ENCODE peak calls at places on chromosomes 5 and 9, in eight cellular contexts. T is fibroblast of mammary gland; V is IMR-90; E is AG10803; D is HepG2; H is effector memory CD4-positive, alpha-beta T cell; P is upper lobe of right lung; R is BE2C. Y is an unnamed sample.

GRCh38 chr5:170791325-170791954 is 7.9 kb downstream of the GABRP start:
- DNase-seq in T (peak), V (peak), E (peak), D (peak), H (no peak), P (no peak), R (peak), Y (peak)

GRCh38 chr9:118529210-118529609 is 825.0 kb downstream of the TLR4 start:
- DNase-seq in T (peak), V (no peak), E (peak), D (no peak), H (no peak), P (no peak), R (no peak), Y (no peak)

GRCh38 chr9:114446036-114446435 is 58.3 kb upstream of the AKNA start:
- DNase-seq in T (peak), V (peak), E (peak), D (no peak), H (no peak), P (no peak), R (no peak), Y (no peak)

GRCh38 chr9:124513374-124513994 is 6.3 kb upstream of the NR5A1 start:
- DNase-seq in T (no peak), V (no peak), E (no peak), D (no peak), H (no peak), P (no peak), R (no peak), Y (no peak)

GRCh38 chr5:119323630-119324000 is 32.2 kb upstream of the TNFAIP8 start:
- DNase-seq in T (peak), V (peak), E (peak), D (no peak), H (no peak), P (no peak), R (no peak), Y (no peak)

GRCh38 chr5:88377705-88378656 is 109.3 kb upstream of the TMEM161B start:
- DNase-seq in T (no peak), V (no peak), E (no peak), D (no peak), H (no peak), P (no peak), R (no peak), Y (peak)

GRCh38 chr9:33852216-33852826 is 35.4 kb downstream of the UBE2R2 start:
- DNase-seq in T (peak), V (peak), E (peak), D (peak), H (peak), P (peak), R (peak), Y (peak)

GRCh38 chr9:85269811-85270210 is 471.9 kb downstream of the AGTPBP1 start:
- DNase-seq in T (no peak), V (no peak), E (no peak), D (no peak), H (no peak), P (no peak), R (no peak), Y (no peak)

GRCh38 chr5:61304611-61305369 is 27.3 kb upstream of the ZSWIM6 start:
- DNase-seq in T (peak), V (peak), E (peak), D (peak), H (no peak), P (peak), R (no peak), Y (peak)

GRCh38 chr5:18048449-18048848 is 414.2 kb downstream of the TAF11L14 start:
- DNase-seq in T (no peak), V (no peak), E (no peak), D (no peak), H (no peak), P (no peak), R (no peak), Y (no peak)

GRCh38 chr9:15244001-15244441 is 63.0 kb downstream of the TTC39B start:
- DNase-seq in T (peak), V (peak), E (peak), D (no peak), H (no peak), P (no peak), R (no peak), Y (no peak)

GRCh38 chr9:99680191-99680590 is 141.5 kb upstream of the NR4A3 start:
- DNase-seq in T (peak), V (peak), E (peak), D (no peak), H (no peak), P (no peak), R (no peak), Y (no peak)

GRCh38 chr9:126499005-126499910 is 114.5 kb upstream of the LMX1B start:
- DNase-seq in T (peak), V (peak), E (peak), D (peak), H (no peak), P (peak), R (peak), Y (peak)

GRCh38 chr5:181223729-181224389 is 778 bp downstream of the TRIM41 start:
- DNase-seq in T (no peak), V (peak), E (no peak), D (no peak), H (no peak), P (peak), R (peak), Y (peak)

GRCh38 chr5:137088175-137088574 is 411.0 kb downstream of the SPOCK1 start:
- DNase-seq in T (no peak), V (no peak), E (no peak), D (no peak), H (no peak), P (no peak), R (no peak), Y (no peak)

GRCh38 chr5:137096149-137097103 is 402.7 kb downstream of the SPOCK1 start:
- DNase-seq in T (peak), V (peak), E (no peak), D (no peak), H (no peak), P (no peak), R (no peak), Y (no peak)

GRCh38 chr5:137090151-137090550 is 409.0 kb downstream of the SPOCK1 start:
- DNase-seq in T (peak), V (no peak), E (peak), D (no peak), H (no peak), P (no peak), R (no peak), Y (no peak)

GRCh38 chr5:137095597-137095996 is 403.5 kb downstream of the SPOCK1 start:
- DNase-seq in T (no peak), V (no peak), E (no peak), D (no peak), H (no peak), P (no peak), R (no peak), Y (no peak)

GRCh38 chr5:137091473-137091872 is 407.7 kb downstream of the SPOCK1 start:
- DNase-seq in T (peak), V (no peak), E (no peak), D (no peak), H (no peak), P (no peak), R (no peak), Y (no peak)
- H3K4me3 ChIP-seq in T (no peak), V (no peak), E (no peak), D (no peak), H (no peak), P (no peak), R (no peak), Y (no peak)

DNA sequence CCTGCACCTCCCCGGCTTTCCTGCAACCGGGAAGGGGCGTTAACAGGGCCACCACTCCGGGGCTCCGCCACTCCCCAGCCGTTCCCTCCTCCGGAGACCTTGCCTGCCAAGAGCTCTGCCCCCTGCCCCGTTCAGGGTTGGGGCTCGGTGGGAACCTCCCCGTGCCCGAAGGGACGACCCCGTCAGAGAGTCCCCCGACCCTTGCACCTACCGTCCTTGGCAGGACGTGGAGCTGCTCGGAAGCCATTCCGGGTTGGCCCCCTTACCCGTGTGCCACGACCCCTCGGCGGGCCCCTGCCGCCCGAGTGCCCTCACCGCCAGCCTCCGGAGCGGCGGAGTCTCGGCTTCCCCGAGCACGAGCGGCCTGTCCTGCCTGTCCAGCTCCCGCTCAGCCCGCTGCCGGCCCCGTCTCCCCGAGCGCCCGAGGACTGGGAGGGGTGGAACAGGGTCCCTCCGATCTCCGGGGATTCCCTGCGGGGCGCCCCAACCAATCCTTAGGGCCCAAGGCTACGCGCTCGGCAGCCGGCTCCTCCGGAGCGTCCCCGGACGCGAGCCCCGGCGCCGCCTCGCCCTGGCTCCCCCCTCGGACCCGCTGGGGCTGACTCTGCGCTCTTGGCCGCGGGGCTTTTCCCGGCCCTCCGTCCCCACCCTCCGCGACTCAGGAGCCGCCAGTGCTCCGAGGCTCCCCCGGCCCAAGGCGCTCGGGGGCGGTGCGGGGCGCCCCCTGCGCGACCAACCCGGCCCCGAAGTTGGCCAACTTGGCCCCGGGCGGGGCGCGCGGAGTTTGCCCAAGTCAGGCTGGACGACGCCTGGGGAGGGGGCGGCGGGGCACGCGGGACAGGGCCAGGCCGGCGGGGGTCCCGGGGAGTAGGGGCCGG is 721 bp downstream of the ADAMTS2 start:
- DNase-seq in T (peak), V (peak), E (no peak), D (no peak), H (no peak), P (no peak), R (no peak), Y (no peak)
- H3K4me3 ChIP-seq in T (peak), V (peak), E (peak), D (no peak), H (no peak), P (peak), R (peak), Y (no peak)

GRCh38 chr9:132789706-132790105 is 88.4 kb downstream of the AK8 start:
- DNase-seq in T (no peak), V (no peak), E (no peak), D (no peak), H (no peak), P (no peak), R (no peak), Y (no peak)

GRCh38 chr9:132784286-132784820 is 93.7 kb downstream of the AK8 start:
- DNase-seq in T (no peak), V (no peak), E (no peak), D (no peak), H (no peak), P (no peak), R (no peak), Y (no peak)

GRCh38 chr9:132788378-132788777 is 89.7 kb downstream of the AK8 start:
- DNase-seq in T (no peak), V (no peak), E (no peak), D (no peak), H (no peak), P (no peak), R (no peak), Y (no peak)

GRCh38 chr9:132791699-132792240 is 86.3 kb downstream of the AK8 start:
- DNase-seq in T (no peak), V (no peak), E (no peak), D (no peak), H (no peak), P (no peak), R (no peak), Y (no peak)

DNA sequence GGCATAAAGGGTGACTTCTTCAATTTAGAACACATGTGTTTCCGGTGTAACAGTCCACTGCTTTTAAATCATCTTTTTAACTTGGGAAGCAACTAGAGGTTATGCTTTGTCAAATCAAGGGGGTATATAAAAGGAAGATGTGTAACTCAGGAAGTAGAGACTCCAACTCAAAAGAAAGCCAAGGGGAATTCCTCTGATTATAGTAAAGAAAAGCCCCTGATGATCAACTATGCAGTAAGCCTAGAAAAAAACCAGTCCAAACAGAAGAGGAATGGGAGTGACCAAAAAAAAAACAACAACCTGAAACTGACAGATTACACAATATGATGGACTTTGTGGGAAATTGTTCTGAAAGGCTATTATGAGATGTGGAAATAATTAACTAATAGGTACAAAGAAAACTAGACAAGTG is 90.3 kb downstream of the AK8 start:
- DNase-seq in T (no peak), V (no peak), E (no peak), D (peak), H (no peak), P (no peak), R (no peak), Y (no peak)
- H3K4me3 ChIP-seq in T (no peak), V (no peak), E (no peak), D (no peak), H (no peak), P (no peak), R (no peak), Y (no peak)

GRCh38 chr5:44389410-44389879 is at the start of gene FGF10:
- DNase-seq in T (no peak), V (no peak), E (no peak), D (no peak), H (no peak), P (peak), R (peak), Y (no peak)
- H3K4me3 ChIP-seq in T (peak), V (peak), E (peak), D (no peak), H (no peak), P (peak), R (peak), Y (no peak)

Y was measured in Caco-2.